ENCODE peak calls at places on chromosomes 12 and 14, in four cellular contexts. C, I, D and T are unnamed samples.

GRCh38 chr14:106691601-106692291 is 1165.4 kb downstream of the TMEM121 start:
- DNase-seq in D (no peak), I (no peak), C (no peak), T (no peak)

GRCh38 chr12:12630850-12631249 is 19.2 kb downstream of the CREBL2 start:
- DNase-seq in I (no peak), C (no peak), D (no peak), T (no peak)

GRCh38 chr14:26444745-26445144 is 153.1 kb downstream of the NOVA1 start:
- DNase-seq in D (no peak), I (no peak), C (no peak), T (no peak)

GRCh38 chr12:12528361-12529092 is 34.1 kb downstream of the DUSP16 start:
- DNase-seq in D (no peak), I (no peak), C (no peak), T (no peak)

GRCh38 chr12:7352661-7353060 is 48.8 kb downstream of the ACSM4 start:
- DNase-seq in D (no peak), I (no peak), C (no peak), T (no peak)

GRCh38 chr12:78793491-78793890 is 71.1 kb upstream of the SYT1 start:
- DNase-seq in I (no peak), D (no peak), C (no peak), T (no peak)

GRCh38 chr14:93879362-93879983 is 47.7 kb upstream of the FAM181A start:
- DNase-seq in I (peak; percentile 48), D (no peak), C (no peak), T (no peak)

GRCh38 chr12:121893901-121894540 is 5.4 kb downstream of the PSMD9 start:
- DNase-seq in I (no peak), C (peak; percentile 57), D (no peak), T (peak; percentile 25)

GRCh38 chr12:27511031-27511722 is 12.8 kb upstream of the PPFIBP1 start:
- DNase-seq in I (no peak), C (no peak), D (no peak), T (no peak)

GRCh38 chr12:124752437-124753229 is 111.0 kb downstream of the SCARB1 start:
- DNase-seq in I (peak; percentile 84), C (no peak), D (no peak), T (no peak)

DNA sequence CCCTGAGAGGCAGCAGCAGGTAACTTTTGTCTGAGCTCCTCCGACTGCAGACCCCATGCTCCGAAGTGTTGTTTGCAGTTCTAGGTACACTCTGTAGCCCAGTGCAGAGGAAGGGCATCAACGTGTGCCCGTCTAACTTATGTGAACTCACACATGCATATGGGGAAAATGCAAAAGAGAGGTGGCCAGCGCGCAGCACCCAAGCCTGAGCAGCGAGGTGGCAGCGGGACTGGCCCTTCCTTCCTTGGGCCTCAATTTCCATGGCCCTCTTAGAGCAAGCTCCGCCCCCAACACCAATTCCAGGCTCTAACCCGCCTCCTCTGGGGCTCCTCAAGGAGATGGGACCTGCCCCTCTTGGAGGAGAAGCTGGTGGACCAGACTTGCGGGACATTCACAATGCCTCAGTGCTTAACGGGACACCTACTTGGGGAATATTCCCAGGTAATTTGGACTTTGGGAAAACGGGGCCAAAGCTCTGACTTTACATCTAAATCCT is 27.7 kb downstream of the GPR68 start:
- DNase-seq in C (no peak), I (no peak), D (no peak), T (no peak)
- H3K36me3 ChIP-seq in C (peaks cover 9% of the 10 kb centered on the region), I (peaks cover 36% of the 10 kb centered on the region), D (peaks cover 21% of the 10 kb centered on the region), T (peaks cover 2% of the 10 kb centered on the region)

DNA sequence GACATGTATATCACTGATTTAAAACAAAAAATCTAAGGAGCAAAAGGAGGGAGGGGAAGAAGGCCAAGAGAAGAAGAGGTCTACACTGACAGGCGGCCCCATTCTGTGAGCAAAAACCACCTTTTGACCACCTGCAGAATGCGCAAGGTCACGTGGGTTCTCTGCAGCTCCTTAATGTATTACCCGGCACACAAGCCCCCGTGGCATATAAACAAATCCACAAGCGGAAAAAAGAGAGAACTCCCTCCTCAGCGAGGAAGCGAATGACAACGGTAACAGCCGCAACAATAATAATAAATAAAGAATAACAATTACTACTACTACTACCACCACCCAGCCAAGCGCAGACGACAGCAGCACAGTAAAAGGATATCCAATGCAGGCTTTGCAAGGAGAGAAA is 1.3 kb downstream of the KSR2 start:
- DNase-seq in I (no peak), D (no peak), C (no peak), T (no peak)
- H3K4me3 ChIP-seq in I (no peak overlapping the region), D (no peak overlapping the region), C (no peak overlapping the region), T (no peak overlapping the region)

GRCh38 chr12:105291531-105291930 is 39.0 kb upstream of the C12orf75 start:
- DNase-seq in D (no peak), C (no peak), I (no peak), T (no peak)
- TF ChIP-seq CTCF in D (no peak), C (no peak), I (no peak), T (no peak)

GRCh38 chr12:113007166-113007565 is 28.8 kb downstream of the OAS2 start:
- DNase-seq in C (no peak), D (no peak), I (no peak), T (peak; percentile 7)

GRCh38 chr12:113002676-113003075 is 24.4 kb downstream of the OAS2 start:
- DNase-seq in I (no peak), D (no peak), C (no peak), T (no peak)

GRCh38 chr12:113005759-113006158 is 27.4 kb downstream of the OAS2 start:
- DNase-seq in D (no peak), C (no peak), I (no peak), T (no peak)

GRCh38 chr12:113003631-113004030 is 25.3 kb downstream of the OAS2 start:
- DNase-seq in C (no peak), I (no peak), D (no peak), T (no peak)

DNA sequence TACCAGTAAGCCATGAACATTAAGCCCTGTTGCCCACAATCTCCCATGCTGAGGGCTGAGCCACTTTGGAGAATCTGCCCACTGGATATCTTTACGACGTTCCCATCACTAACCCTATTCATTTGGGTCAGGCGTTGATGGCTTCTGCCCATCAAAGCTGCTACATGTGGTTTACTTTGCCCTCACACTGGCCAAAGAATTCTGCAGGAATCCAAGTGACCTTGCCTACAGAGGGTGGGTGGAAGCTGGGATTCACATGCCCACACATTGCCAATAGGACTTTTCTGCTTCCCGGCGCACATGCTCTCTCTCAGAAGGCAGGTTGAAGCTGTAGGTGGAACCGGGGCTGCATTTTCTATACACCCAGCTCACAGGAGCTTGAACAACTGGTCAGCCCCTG is 28.3 kb downstream of the OAS2 start:
- DNase-seq in I (no peak), C (no peak), D (no peak), T (no peak)
- H3K36me3 ChIP-seq in I (peaks cover 53% of the 10 kb centered on the region), C (no peaks in the 10 kb centered on the region), D (no peaks in the 10 kb centered on the region), T (no peaks in the 10 kb centered on the region)

GRCh38 chr12:52037248-52037861 is 13.9 kb upstream of the NR4A1 start:
- DNase-seq in I (no peak), D (peak; percentile 79), C (no peak), T (no peak)

GRCh38 chr12:52041032-52041431 is 10.2 kb upstream of the NR4A1 start:
- DNase-seq in D (no peak), I (no peak), C (no peak), T (no peak)

GRCh38 chr12:52035926-52036325 is 15.3 kb upstream of the NR4A1 start:
- DNase-seq in D (no peak), C (no peak), I (no peak), T (no peak)

GRCh38 chr12:52036587-52037171 is 14.6 kb upstream of the NR4A1 start:
- DNase-seq in C (peak; percentile 90), I (peak; percentile 92), D (peak; percentile 88), T (no peak)

GRCh38 chr12:52038447-52038846 is 12.8 kb upstream of the NR4A1 start:
- DNase-seq in I (no peak), C (no peak), D (no peak), T (no peak)
- H3K4me3 ChIP-seq in I (no peak overlapping the region), C (no peak overlapping the region), D (peak overlapping the region; percentile 93), T (no peak overlapping the region)

GRCh38 chr12:98275131-98275475 is 240.3 kb upstream of the TMPO start:
- DNase-seq in I (no peak), D (no peak), C (no peak), T (no peak)

DNA sequence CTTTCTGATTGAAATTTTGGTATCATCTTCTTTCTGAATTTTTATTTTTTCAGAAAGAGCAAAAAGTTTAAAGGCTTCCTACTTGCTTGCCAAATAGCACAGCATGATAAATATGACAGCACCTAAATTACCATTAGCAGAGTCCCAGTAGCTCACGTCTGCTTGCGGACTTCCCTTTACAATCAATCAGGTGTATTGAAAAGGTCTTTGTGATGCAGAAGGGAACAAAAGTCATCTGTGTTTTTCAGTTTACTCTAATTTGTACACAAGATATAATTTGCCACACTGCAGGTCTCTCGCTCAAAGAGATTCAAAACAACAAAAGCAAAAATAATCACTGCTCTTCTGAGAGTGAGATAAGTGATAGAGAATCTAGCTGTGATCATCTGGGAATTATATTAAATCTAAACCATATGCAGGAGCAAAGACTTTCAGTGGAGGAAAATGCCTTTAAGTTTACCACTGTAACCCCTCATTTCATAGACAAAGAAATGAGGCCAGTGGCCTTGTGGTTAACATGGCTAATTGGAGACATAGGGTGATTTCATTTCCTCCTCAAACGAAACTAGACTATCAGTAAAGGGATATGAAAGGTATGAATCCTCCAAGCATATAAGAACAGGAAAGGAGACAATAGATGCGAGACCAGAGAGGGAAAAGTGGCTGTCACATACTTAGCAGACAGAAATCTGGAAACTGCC is 240.8 kb upstream of the TMPO start:
- DNase-seq in I (no peak), D (no peak), C (no peak), T (no peak)
- TF ChIP-seq CTCF in I (no peak), D (no peak), C (no peak), T (no peak)

GRCh38 chr14:68905107-68905895 is 73.8 kb downstream of the ACTN1 start:
- DNase-seq in C (no peak), D (no peak), I (no peak), T (no peak)
- H3K36me3 ChIP-seq in C (peaks cover 25% of the 10 kb centered on the region), D (peaks cover 83% of the 10 kb centered on the region), I (peaks cover 55% of the 10 kb centered on the region), T (peaks cover 71% of the 10 kb centered on the region)